ENCODE peak calls at places on chromosomes 4 and X, in six cellular contexts. C is mammary epithelial cell, P is tibial nerve, O is transverse colon, L is right atrium auricular region, I is upper lobe of left lung. R is an unnamed sample.
A peak's percentile ranks its signal among the peaks of the same experiment; 100 is the strongest.

GRCh38 chr4:15882675-15883086 is 55.9 kb downstream of the FGFBP1 start:
- DNase-seq in C (peak; percentile 73), P (no peak), O (peak; percentile 33), L (peak; percentile 63), I (no peak), R (no peak)

GRCh38 chr4:147247577-147247976 is 233.3 kb upstream of the EDNRA start:
- DNase-seq in C (no peak), P (no peak), O (no peak), L (no peak), I (no peak), R (no peak)

GRCh38 chr4:152935661-152936445 is at the start of gene FHDC1:
- DNase-seq in C (peak; percentile 82), P (no peak), O (peak; percentile 89), L (no peak), I (peak; percentile 95), R (no peak)

GRCh38 chr4:109989618-109990017 is 76.9 kb downstream of the EGF start:
- DNase-seq in C (no peak), P (no peak), O (no peak), L (no peak), I (no peak), R (no peak)

GRCh38 chrX:110118535-110118934 is 115.6 kb downstream of the TMEM164 start:
- DNase-seq in C (no peak), P (no peak), O (no peak), L (no peak), I (no peak), R (no peak)

GRCh38 chrX:46645614-46646013 is 72.0 kb downstream of the CHST7 start:
- DNase-seq in C (no peak), P (no peak), O (no peak), L (no peak), I (no peak), R (no peak)

GRCh38 chrX:115357316-115357715 is 67.8 kb downstream of the LUZP4 start:
- DNase-seq in C (no peak), P (no peak), O (no peak), L (no peak), I (no peak), R (no peak)

GRCh38 chr4:52192697-52193096 is 141.6 kb downstream of the SPATA18 start:
- DNase-seq in C (no peak), P (no peak), O (no peak), L (no peak), I (no peak), R (no peak)

GRCh38 chr4:6935961-6936360 is 26.3 kb downstream of the TBC1D14 start:
- DNase-seq in C (no peak), P (no peak), O (no peak), L (no peak), I (no peak), R (no peak)

GRCh38 chr4:177239475-177239874 is 70.2 kb upstream of the NEIL3 start:
- DNase-seq in C (no peak), P (no peak), O (no peak), L (no peak), I (no peak), R (no peak)

GRCh38 chr4:128468485-128468989 is 180.9 kb upstream of the PGRMC2 start:
- DNase-seq in C (peak; percentile 54), P (peak; percentile 28), O (peak; percentile 67), L (peak; percentile 88), I (no peak), R (no peak)

GRCh38 chr4:153643406-153644016 is 40.6 kb upstream of the TLR2 start:
- DNase-seq in C (peak; percentile 54), P (no peak), O (no peak), L (no peak), I (no peak), R (no peak)

GRCh38 chr4:186839122-186840037 is 115.7 kb upstream of the FAT1 start:
- DNase-seq in C (peak; percentile 35), P (no peak), O (no peak), L (no peak), I (no peak), R (peak; percentile 8)

GRCh38 chr4:3800351-3800750 is 34.2 kb downstream of the ADRA2C start:
- DNase-seq in C (no peak), P (no peak), O (no peak), L (no peak), I (peak; percentile 25), R (no peak)

GRCh38 chr4:82842593-82842992 is 44.0 kb upstream of the SCD5 start:
- DNase-seq in C (no peak), P (no peak), O (no peak), L (no peak), I (no peak), R (no peak)

GRCh38 chr4:129403848-129404247 is 307.9 kb downstream of the C4orf33 start:
- DNase-seq in C (no peak), P (no peak), O (no peak), L (no peak), I (no peak), R (no peak)

GRCh38 chr4:7909966-7910720 is 29.5 kb downstream of the AFAP1 start:
- DNase-seq in C (peak; percentile 68), P (no peak), O (no peak), L (no peak), I (no peak), R (no peak)

GRCh38 chr4:82519072-82519471 is 42.7 kb downstream of the TMEM150C start:
- DNase-seq in C (no peak), P (no peak), O (no peak), L (no peak), I (no peak), R (no peak)

GRCh38 chrX:24858004-24858746 is 157.6 kb downstream of the ARX start:
- DNase-seq in C (no peak), P (no peak), O (no peak), L (no peak), I (no peak), R (no peak)

GRCh38 chr4:73343432-73343831 is 60.7 kb upstream of the ALB start:
- DNase-seq in C (no peak), P (no peak), O (no peak), L (no peak), I (no peak), R (no peak)

GRCh38 chr4:79584352-79584751 is 176.3 kb upstream of the GK2 start:
- DNase-seq in C (no peak), P (no peak), O (no peak), L (no peak), I (no peak), R (no peak)

GRCh38 chr4:169106696-169107229 is 96.7 kb upstream of the CBR4 start:
- DNase-seq in C (no peak), P (no peak), O (no peak), L (no peak), I (peak; percentile 63), R (no peak)

DNA sequence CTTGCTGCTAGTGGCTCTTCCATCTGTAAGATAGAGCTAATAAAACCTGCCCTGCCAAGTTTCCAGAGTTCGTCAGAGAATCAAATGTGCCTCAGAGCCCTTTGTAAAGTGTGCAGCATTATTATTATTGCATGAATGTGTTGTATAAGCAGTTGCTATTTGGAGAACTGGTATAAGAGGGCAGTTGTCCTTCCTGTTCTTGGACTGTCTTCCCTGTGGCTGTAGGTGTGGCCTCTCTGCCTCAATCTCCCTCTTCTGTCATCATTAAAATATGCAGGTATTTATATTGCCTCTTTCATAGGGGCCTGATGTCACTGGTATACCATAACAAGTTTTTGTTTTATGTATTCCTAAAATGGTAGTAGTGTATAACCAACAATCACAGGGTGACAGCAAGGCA is 3.8 kb downstream of the MTM1 start:
- DNase-seq in C (peak; percentile 56), P (no peak), O (no peak), L (no peak), I (no peak), R (no peak)
- H3K4me1 ChIP-seq in C (peaks cover 44% of the 10 kb centered on the region), P (peaks cover 43% of the 10 kb centered on the region), O (peaks cover 59% of the 10 kb centered on the region), L (peaks cover 10% of the 10 kb centered on the region), I (peaks cover 17% of the 10 kb centered on the region), R (no peaks in the 10 kb centered on the region)

DNA sequence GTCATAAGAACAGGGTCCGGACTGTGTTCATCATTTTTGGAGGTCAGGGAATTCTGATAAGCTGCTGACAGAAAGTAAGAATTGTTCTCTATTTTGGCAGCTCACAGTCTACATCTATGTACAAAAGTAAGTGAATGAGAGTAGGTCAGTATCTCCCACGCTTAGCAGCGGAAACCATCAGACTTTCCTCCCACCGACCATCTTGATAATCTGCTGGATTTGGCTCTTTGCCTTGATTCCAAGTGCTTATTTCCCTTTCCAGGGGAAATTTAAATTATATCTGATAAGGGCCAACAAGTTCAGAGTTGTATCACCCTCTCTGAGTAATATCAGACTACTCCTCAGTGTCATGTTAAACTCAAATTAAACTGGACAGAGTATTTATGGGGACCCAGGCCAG is 118.0 kb downstream of the CAMK2D start:
- DNase-seq in C (no peak), P (no peak), O (no peak), L (no peak), I (no peak), R (no peak)
- TF ChIP-seq CTCF in C (no peak), P (no peak), O (no peak), L (no peak), I (no peak), R (no peak)

GRCh38 chrX:43703211-43703791 is 47.2 kb downstream of the MAOA start:
- DNase-seq in C (no peak), P (no peak), O (no peak), L (no peak), I (no peak), R (no peak)
- H3K4me3 ChIP-seq in C (no peak overlapping the region), P (no peak overlapping the region), O (no peak overlapping the region), L (no peak overlapping the region), I (no peak overlapping the region), R (no peak overlapping the region)

GRCh38 chr4:137532869-137533236 is 559 bp upstream of the PCDH18 start:
- DNase-seq in C (no peak), P (no peak), O (no peak), L (no peak), I (no peak), R (no peak)

GRCh38 chr4:137533855-137534254 is 1.6 kb upstream of the PCDH18 start:
- DNase-seq in C (no peak), P (no peak), O (no peak), L (no peak), I (no peak), R (no peak)

GRCh38 chr4:137530176-137530575 is 2.1 kb downstream of the PCDH18 start:
- DNase-seq in C (no peak), P (no peak), O (no peak), L (no peak), I (no peak), R (no peak)

GRCh38 chr4:137531121-137531520 is 1.2 kb downstream of the PCDH18 start:
- DNase-seq in C (no peak), P (no peak), O (no peak), L (no peak), I (no peak), R (peak; percentile 35)

DNA sequence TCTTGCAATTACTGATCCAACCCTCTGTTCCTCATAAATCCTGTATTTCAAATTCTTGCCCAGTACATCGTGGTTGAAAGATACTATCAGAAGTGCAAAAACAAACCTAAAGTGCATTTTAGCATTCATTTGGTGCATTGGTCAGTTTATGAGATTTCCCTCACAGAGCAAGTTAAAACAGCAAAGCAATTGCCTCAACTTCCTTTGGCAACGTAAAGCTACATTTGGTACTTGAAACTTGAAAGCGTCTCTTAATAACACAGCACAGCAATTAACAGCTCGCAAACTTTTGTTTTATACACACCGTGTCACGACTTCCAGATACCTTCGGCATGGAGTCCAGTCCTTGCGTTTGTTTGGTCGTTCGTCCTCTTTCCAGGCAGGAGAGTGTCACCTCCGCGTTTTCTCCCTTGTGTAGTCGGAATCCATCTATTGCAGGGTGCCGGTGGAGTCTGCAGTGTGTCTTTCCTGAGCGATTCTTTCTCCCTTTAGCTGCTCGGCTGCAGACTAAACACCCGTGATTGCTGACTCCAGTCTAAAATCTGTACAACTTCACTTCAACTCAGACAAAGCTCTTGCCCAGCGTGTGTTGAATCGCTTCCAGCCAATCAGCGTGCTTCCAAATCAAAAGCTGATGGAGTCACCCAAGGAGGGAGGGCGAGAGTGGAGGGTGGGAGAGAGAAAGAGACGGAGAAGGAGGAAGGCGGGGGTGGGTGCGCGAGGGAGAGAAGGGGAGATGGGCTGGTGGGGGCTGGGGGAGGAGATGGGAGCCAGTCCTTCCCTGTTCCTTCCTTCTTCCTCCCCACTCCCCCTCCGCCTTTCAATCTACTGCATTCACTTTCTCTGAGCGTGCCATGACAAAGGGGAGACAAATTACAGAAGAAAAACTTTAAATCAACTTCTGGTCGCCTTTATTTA is at the start of gene PCDH18:
- DNase-seq in C (peak; percentile 15), P (peak; percentile 88), O (peak; percentile 74), L (peak; percentile 94), I (no peak), R (peak; percentile 92)
- H3K4me1 ChIP-seq in C (no peaks in the 10 kb centered on the region), P (peaks cover 22% of the 10 kb centered on the region), O (no peaks in the 10 kb centered on the region), L (no peaks in the 10 kb centered on the region), I (no peaks in the 10 kb centered on the region), R (no peaks in the 10 kb centered on the region)